ENCODE peak calls at places on chromosomes 13 and 19, in eight cellular contexts. D is GM23248, L is hepatocyte, K is HCT116, U is PC-3, B is OCI-LY7, O is SK-N-SH, J is neural progenitor cell. T is an unnamed sample. For H3K4me1, the result is how much of the 10 kb centered on the place peaks cover.

GRCh38 chr19:47663435-47663910 is 49.7 kb upstream of the EHD2 start:
- DNase-seq in D (peak), L (peak), K (no peak), U (peak), B (no peak), O (no peak), J (no peak), T (no peak)

GRCh38 chr13:97223711-97224461 is 1.8 kb downstream of the MBNL2 start:
- DNase-seq in D (peak), L (peak), K (peak), U (peak), B (peak), O (no peak), J (peak), T (peak)

GRCh38 chr13:76398426-76398825 is 487.8 kb downstream of the KCTD12 start:
- DNase-seq in D (peak), L (no peak), K (no peak), U (no peak), B (no peak), O (no peak), J (no peak), T (no peak)

GRCh38 chr13:92362717-92363116 is 863.9 kb upstream of the GPC6 start:
- DNase-seq in D (no peak), L (no peak), K (no peak), U (no peak), B (no peak), O (no peak), J (peak), T (no peak)

GRCh38 chr19:912181-913079 is 589 bp downstream of the R3HDM4 start:
- DNase-seq in D (peak), L (peak), K (no peak), U (no peak), B (no peak), O (no peak), J (no peak), T (no peak)

GRCh38 chr13:52156724-52157251 is 2.6 kb downstream of the NEK3 start:
- DNase-seq in D (peak), L (no peak), K (no peak), U (no peak), B (no peak), O (no peak), J (no peak), T (peak)

GRCh38 chr13:35549481-35549880 is 73.0 kb upstream of the MAB21L1 start:
- DNase-seq in D (peak), L (no peak), K (no peak), U (peak), B (no peak), O (no peak), J (no peak), T (no peak)

GRCh38 chr19:51546650-51547396 is 15.4 kb upstream of the SIGLEC6 start:
- DNase-seq in D (peak), L (no peak), K (no peak), U (peak), B (no peak), O (no peak), J (no peak), T (no peak)

GRCh38 chr19:8192227-8192820 is 16.8 kb upstream of the CERS4 start:
- DNase-seq in D (no peak), L (no peak), K (no peak), U (no peak), B (peak), O (no peak), J (peak), T (peak)

GRCh38 chr19:58543826-58544590 is at the start of gene TRIM28:
- DNase-seq in D (peak), L (peak), K (peak), U (peak), B (peak), O (peak), J (peak), T (peak)

GRCh38 chr13:80668452-80668851 is 327.5 kb upstream of the SPRY2 start:
- DNase-seq in D (no peak), L (no peak), K (no peak), U (no peak), B (no peak), O (no peak), J (no peak), T (no peak)

GRCh38 chr13:30151398-30151797 is 156.0 kb downstream of the KATNAL1 start:
- DNase-seq in D (no peak), L (no peak), K (no peak), U (no peak), B (no peak), O (no peak), J (no peak), T (no peak)
- TF ChIP-seq EZH2phosphoT487 in D (no peak), L (no peak), K (no peak), U (no peak), B (no peak), O (no peak), J (no peak), T (no peak)

GRCh38 chr19:53960886-53961285 is 1.9 kb upstream of the CACNG8 start:
- DNase-seq in D (no peak), L (no peak), K (no peak), U (no peak), B (no peak), O (no peak), J (no peak), T (peak)

GRCh38 chr19:53966931-53967330 is 4.2 kb downstream of the CACNG8 start:
- DNase-seq in D (no peak), L (no peak), K (no peak), U (no peak), B (no peak), O (no peak), J (no peak), T (no peak)

GRCh38 chr19:53961523-53962345 is 1.0 kb upstream of the CACNG8 start:
- DNase-seq in D (no peak), L (no peak), K (no peak), U (no peak), B (no peak), O (peak), J (peak), T (peak)

GRCh38 chr19:53962887-53963435 is at the start of gene CACNG8:
- DNase-seq in D (no peak), L (no peak), K (no peak), U (no peak), B (no peak), O (peak), J (peak), T (peak)

GRCh38 chr19:53965091-53965490 is 2.4 kb downstream of the CACNG8 start:
- DNase-seq in D (no peak), L (no peak), K (no peak), U (no peak), B (no peak), O (no peak), J (no peak), T (no peak)
- H3K4me3 ChIP-seq in D (no peak), L (no peak), K (no peak), U (peak), B (no peak), O (no peak), J (no peak), T (no peak)

GRCh38 chr13:109180905-109181425 is 551.6 kb downstream of the MYO16 start:
- DNase-seq in D (peak), L (peak), K (peak), U (no peak), B (no peak), O (no peak), J (no peak), T (peak)
- H3K4me1 ChIP-seq in D (under half), L (under half), K (under half), U (under half), B (under half), O (under half), J (under half), T (under half)

GRCh38 chr19:36051236-36051635 is 2.8 kb downstream of the THAP8 start:
- DNase-seq in D (no peak), L (peak), K (peak), U (no peak), B (peak), O (no peak), J (peak), T (peak)
- TF ChIP-seq EZH2phosphoT487 in D (no peak), L (no peak), K (no peak), U (no peak), B (no peak), O (no peak), J (no peak), T (no peak)

GRCh38 chr19:46494115-46494935 is 1.3 kb downstream of the PNMA8B start:
- DNase-seq in D (no peak), L (no peak), K (no peak), U (no peak), B (no peak), O (no peak), J (peak), T (peak)
- H3K4me3 ChIP-seq in D (no peak), L (no peak), K (no peak), U (no peak), B (peak), O (no peak), J (no peak), T (peak)

DNA sequence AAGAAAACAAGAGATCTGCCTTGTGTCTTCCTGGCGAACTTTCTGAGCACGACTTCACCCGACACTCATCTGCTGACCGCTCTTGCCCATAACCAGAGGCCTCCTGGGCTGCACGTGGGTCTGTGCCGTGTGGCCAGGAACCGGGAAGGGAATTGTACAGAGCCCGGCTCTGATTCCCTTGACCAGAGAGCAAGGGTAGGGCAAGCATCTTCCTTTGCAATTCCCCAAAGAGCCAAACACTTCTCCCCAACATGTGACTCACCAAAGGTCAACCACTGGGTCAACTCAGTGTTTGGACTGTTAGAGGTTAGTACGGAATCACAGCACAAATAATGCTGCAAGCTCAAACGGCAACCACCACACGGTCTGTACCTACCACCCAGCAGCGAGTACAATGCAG is 48.9 kb downstream of the KLF2 start:
- DNase-seq in D (peak), L (no peak), K (no peak), U (no peak), B (no peak), O (no peak), J (no peak), T (no peak)
- H3K4me1 ChIP-seq in D (under half), L (under half), K (under half), U (under half), B (half or more), O (under half), J (under half), T (under half)

DNA sequence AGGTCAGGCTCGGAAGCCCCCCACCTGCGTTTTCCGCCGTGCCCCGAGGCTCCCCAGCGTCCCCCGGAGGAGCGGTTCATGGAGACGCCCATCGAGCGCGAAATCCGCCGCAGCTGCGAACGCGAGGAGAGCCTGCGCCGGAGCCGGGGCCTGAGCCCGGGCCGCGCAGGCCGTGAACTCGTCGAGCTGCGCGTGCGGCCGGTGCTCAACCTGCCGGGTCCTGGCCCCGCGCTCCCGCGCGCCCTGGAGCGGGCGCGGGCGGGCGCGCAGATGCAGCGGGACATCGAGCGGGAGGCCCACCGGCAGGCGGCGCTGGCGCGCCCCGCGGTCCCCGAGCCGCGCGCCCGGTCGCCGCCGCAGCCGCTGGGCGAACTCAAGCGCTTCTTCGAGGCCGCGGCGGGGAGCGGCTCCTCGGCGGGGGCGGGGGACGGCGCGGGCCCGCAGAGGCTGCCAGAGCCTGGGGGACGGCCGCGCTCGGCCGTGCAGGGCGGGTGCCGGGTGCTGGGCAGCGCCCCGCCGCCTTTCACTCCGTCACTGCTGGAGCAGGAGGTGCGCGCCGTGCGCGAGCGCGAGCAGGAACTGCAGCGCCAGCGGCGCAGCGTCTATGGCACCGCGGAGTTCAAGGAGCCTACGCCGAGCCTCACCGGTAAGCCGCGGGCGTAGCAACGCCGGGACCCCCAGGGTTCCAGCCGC is 792 bp downstream of the MISP3 start:
- DNase-seq in D (peak), L (peak), K (no peak), U (peak), B (peak), O (peak), J (peak), T (peak)
- TF ChIP-seq EZH2phosphoT487 in D (no peak), L (no peak), K (no peak), U (no peak), B (no peak), O (no peak), J (no peak), T (no peak)

GRCh38 chr13:84985860-84986259 is 813.4 kb downstream of the SLITRK6 start:
- DNase-seq in D (no peak), L (no peak), K (no peak), U (no peak), B (peak), O (no peak), J (no peak), T (peak)

GRCh38 chr13:84983321-84983720 is 815.9 kb downstream of the SLITRK6 start:
- DNase-seq in D (no peak), L (no peak), K (no peak), U (no peak), B (no peak), O (no peak), J (no peak), T (peak)

DNA sequence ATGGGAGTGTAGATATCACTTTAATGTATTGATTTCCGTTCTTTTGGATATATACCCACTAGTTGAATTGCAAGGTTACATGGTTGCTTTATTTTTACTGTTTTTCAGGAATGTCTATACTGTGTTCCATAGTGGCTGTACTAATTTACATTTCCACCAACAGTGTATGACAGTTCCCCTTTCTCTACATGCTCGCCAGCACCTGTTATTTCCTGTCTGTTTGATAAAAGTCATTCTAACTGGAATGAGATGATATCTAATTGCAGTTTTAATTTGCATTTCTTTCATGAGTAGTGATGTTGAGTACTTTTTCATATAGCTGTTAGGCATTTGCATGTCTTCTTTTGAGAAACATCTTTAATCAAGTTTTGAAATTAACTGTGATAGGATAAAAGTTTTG is 818.6 kb downstream of the SLITRK6 start:
- DNase-seq in D (no peak), L (no peak), K (no peak), U (no peak), B (peak), O (no peak), J (no peak), T (no peak)
- H3K4me3 ChIP-seq in D (no peak), L (no peak), K (no peak), U (no peak), B (peak), O (no peak), J (no peak), T (no peak)

GRCh38 chr19:12064266-12065099 is at the start of gene ZNF844:
- DNase-seq in D (peak), L (peak), K (no peak), U (peak), B (peak), O (peak), J (peak), T (peak)
- H3K4me1 ChIP-seq in D (under half), L (under half), K (under half), U (under half), B (under half), O (under half), J (under half), T (under half)

GRCh38 chr19:4506449-4507149 is 11.7 kb downstream of the PLIN4 start:
- DNase-seq in D (peak), L (no peak), K (no peak), U (peak), B (no peak), O (no peak), J (no peak), T (no peak)
- TF ChIP-seq EZH2phosphoT487 in D (no peak), L (no peak), K (no peak), U (no peak), B (no peak), O (no peak), J (no peak), T (no peak)